ENCODE peak calls at places on chromosome 9, in nine cellular contexts. D is NCI-H226, R is caudate nucleus, S is NCI-H1105, G is neuronal stem cell, L is T-helper 2 cell, Y is iris pigment epithelial cell, C is HS-5, W is right cardiac atrium. N is an unnamed sample.
A peak's percentile ranks its signal among the peaks of the same experiment; 100 is the strongest.

GRCh38 chr9:37944671-37945481 is 40.9 kb upstream of the SLC25A51 start:
- DNase-seq in D (peak; percentile 92), R (no peak), S (no peak), G (peak; percentile 31), L (no peak), Y (peak; percentile 45), C (no peak), W (peak; percentile 58), N (no peak)

GRCh38 chr9:27194401-27195091 is 85.5 kb downstream of the TEK start:
- DNase-seq in D (peak; percentile 52), R (peak; percentile 15), S (no peak), G (no peak), L (peak; percentile 19), Y (peak; percentile 95), C (peak; percentile 47), W (no peak), N (no peak)

GRCh38 chr9:88267283-88267682 is 121.0 kb upstream of the SPIN1 start:
- DNase-seq in D (no peak), R (no peak), S (no peak), G (no peak), L (no peak), Y (no peak), C (no peak), W (no peak), N (no peak)

GRCh38 chr9:125447202-125447802 is 185.7 kb downstream of the GAPVD1 start:
- DNase-seq in D (no peak), R (no peak), S (no peak), G (no peak), L (no peak), Y (no peak), C (no peak), W (peak; percentile 17), N (no peak)

GRCh38 chr9:89770779-89771178 is 166.0 kb downstream of the GADD45G start:
- DNase-seq in D (no peak), R (no peak), S (peak; percentile 85), G (no peak), L (no peak), Y (no peak), C (no peak), W (no peak), N (no peak)

GRCh38 chr9:98314381-98315066 is 59.1 kb upstream of the TBC1D2 start:
- DNase-seq in D (peak; percentile 45), R (no peak), S (no peak), G (no peak), L (no peak), Y (peak; percentile 89), C (peak; percentile 49), W (no peak), N (no peak)

GRCh38 chr9:125904155-125904841 is 157.1 kb downstream of the PBX3 start:
- DNase-seq in D (no peak), R (no peak), S (peak; percentile 48), G (no peak), L (no peak), Y (no peak), C (no peak), W (no peak), N (peak; percentile 29)

GRCh38 chr9:13049223-13049622 is 230.3 kb downstream of the MPDZ start:
- DNase-seq in D (no peak), R (no peak), S (no peak), G (no peak), L (no peak), Y (no peak), C (no peak), W (no peak), N (peak; percentile 9)

GRCh38 chr9:123033352-123033751 is at the start of gene GPR21:
- DNase-seq in D (no peak), R (peak; percentile 66), S (no peak), G (peak; percentile 53), L (no peak), Y (no peak), C (no peak), W (no peak), N (no peak)

GRCh38 chr9:22211588-22212360 is 202.7 kb upstream of the CDKN2B start:
- DNase-seq in D (peak; percentile 82), R (no peak), S (no peak), G (no peak), L (no peak), Y (peak; percentile 98), C (peak; percentile 93), W (no peak), N (no peak)

GRCh38 chr9:110502842-110503241 is 76.7 kb downstream of the SVEP1 start:
- DNase-seq in D (peak; percentile 61), R (no peak), S (no peak), G (no peak), L (no peak), Y (peak; percentile 62), C (no peak), W (no peak), N (no peak)

N was measured in HEK293T.